ENCODE peak calls at places on chromosome X, in four cellular contexts. One of them, this sample, is unnamed.

GRCh38 chrX:110427076-110427475 is 68.4 kb downstream of the RTL9 start:
- DNase-seq in IMR-90: no peak
- DNase-seq in PC-3: no peak
- DNase-seq in fibroblast of lung: no peak
- DNase-seq in this sample: no peak

GRCh38 chrX:13875572-13875971 is 58.7 kb upstream of the GPM6B start:
- DNase-seq in PC-3: no peak
- DNase-seq in IMR-90: no peak
- DNase-seq in fibroblast of lung: no peak
- DNase-seq in this sample: no peak

GRCh38 chrX:85326234-85327059 is 53.0 kb downstream of the POF1B start:
- DNase-seq in fibroblast of lung: no peak
- DNase-seq in IMR-90: no peak
- DNase-seq in PC-3: no peak
- DNase-seq in this sample: no peak

GRCh38 chrX:103864886-103865534 is 33.0 kb upstream of the RAB9B start:
- DNase-seq in IMR-90: peak; percentile 8
- DNase-seq in fibroblast of lung: peak; percentile 56
- DNase-seq in PC-3: peak; percentile 8
- DNase-seq in this sample: no peak

GRCh38 chrX:79117078-79117477 is 27.4 kb upstream of the GPR174 start:
- DNase-seq in fibroblast of lung: no peak
- DNase-seq in PC-3: no peak
- DNase-seq in IMR-90: no peak
- DNase-seq in this sample: no peak

GRCh38 chrX:99469439-99469838 is 940.6 kb downstream of the PCDH19 start:
- DNase-seq in fibroblast of lung: no peak
- DNase-seq in PC-3: no peak
- DNase-seq in IMR-90: no peak
- DNase-seq in this sample: no peak

GRCh38 chrX:39827959-39828358 is 269.8 kb downstream of the BCOR start:
- DNase-seq in PC-3: no peak
- DNase-seq in IMR-90: no peak
- DNase-seq in fibroblast of lung: no peak
- DNase-seq in this sample: no peak

GRCh38 chrX:65572971-65573370 is 38.4 kb upstream of the LAS1L start:
- DNase-seq in fibroblast of lung: no peak
- DNase-seq in PC-3: no peak
- DNase-seq in IMR-90: no peak
- DNase-seq in this sample: no peak

GRCh38 chrX:276588-277171 is 4.5 kb upstream of the PLCXD1 start:
- DNase-seq in PC-3: peak; percentile 65
- DNase-seq in IMR-90: peak; percentile 76
- DNase-seq in fibroblast of lung: peak; percentile 57
- DNase-seq in this sample: peak; percentile 32

GRCh38 chrX:14673764-14674163 is 144.4 kb downstream of the GLRA2 start:
- DNase-seq in IMR-90: peak; percentile 91
- DNase-seq in PC-3: peak; percentile 96
- DNase-seq in fibroblast of lung: peak; percentile 89
- DNase-seq in this sample: peak; percentile 46

GRCh38 chrX:112056886-112057285 is 25.7 kb downstream of the TRPC5 start:
- DNase-seq in PC-3: no peak
- DNase-seq in fibroblast of lung: no peak
- DNase-seq in IMR-90: no peak
- DNase-seq in this sample: no peak

GRCh38 chrX:17595456-17596035 is 141.7 kb upstream of the SCML1 start:
- DNase-seq in fibroblast of lung: peak; percentile 88
- DNase-seq in IMR-90: peak; percentile 62
- DNase-seq in PC-3: peak; percentile 85
- DNase-seq in this sample: peak; percentile 35

GRCh38 chrX:22116585-22117546 is 84.7 kb downstream of the PHEX start:
- DNase-seq in IMR-90: no peak
- DNase-seq in PC-3: no peak
- DNase-seq in fibroblast of lung: no peak
- DNase-seq in this sample: no peak

GRCh38 chrX:49282647-49283011 is 13.0 kb downstream of the PPP1R3F start:
- DNase-seq in PC-3: no peak
- DNase-seq in IMR-90: peak; percentile 33
- DNase-seq in fibroblast of lung: peak; percentile 21
- DNase-seq in this sample: no peak

GRCh38 chrX:49960061-49960460 is 37.7 kb downstream of the CLCN5 start:
- DNase-seq in fibroblast of lung: peak; percentile 4
- DNase-seq in PC-3: no peak
- DNase-seq in IMR-90: no peak
- DNase-seq in this sample: no peak

GRCh38 chrX:69309074-69309792 is 144.0 kb upstream of the PJA1 start:
- DNase-seq in fibroblast of lung: no peak
- DNase-seq in IMR-90: no peak
- DNase-seq in PC-3: no peak
- DNase-seq in this sample: no peak

GRCh38 chrX:69306063-69306404 is 140.8 kb upstream of the PJA1 start:
- DNase-seq in IMR-90: no peak
- DNase-seq in PC-3: no peak
- DNase-seq in fibroblast of lung: no peak
- DNase-seq in this sample: no peak

GRCh38 chrX:69307736-69308135 is 142.5 kb upstream of the PJA1 start:
- DNase-seq in fibroblast of lung: no peak
- DNase-seq in PC-3: no peak
- DNase-seq in IMR-90: no peak
- DNase-seq in this sample: no peak

GRCh38 chrX:69305333-69306062 is 140.2 kb upstream of the PJA1 start:
- DNase-seq in IMR-90: no peak
- DNase-seq in fibroblast of lung: no peak
- DNase-seq in PC-3: no peak
- DNase-seq in this sample: no peak

DNA sequence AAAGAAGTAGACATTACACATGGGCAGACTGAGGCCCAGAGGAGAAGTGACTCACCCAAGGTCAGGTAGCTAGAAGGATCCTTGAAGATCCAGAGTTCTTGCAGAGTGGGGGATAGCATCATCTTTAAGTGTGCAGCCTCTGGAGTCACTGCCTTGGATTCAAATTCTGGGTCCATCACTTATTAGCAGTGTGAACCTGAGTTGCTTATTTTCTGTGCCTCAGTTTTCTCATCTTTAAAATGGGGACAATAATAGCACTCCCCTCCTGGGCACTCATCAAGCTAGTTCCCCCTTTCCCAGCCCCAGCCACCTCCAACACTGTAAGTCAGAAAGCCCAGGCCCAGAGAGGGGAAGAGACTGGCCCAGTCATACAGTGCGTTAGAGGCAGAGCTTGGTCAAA is 141.8 kb upstream of the PJA1 start:
- DNase-seq in PC-3: no peak
- DNase-seq in IMR-90: no peak
- DNase-seq in fibroblast of lung: no peak
- DNase-seq in this sample: no peak
- H3K9ac ChIP-seq in PC-3: no peak overlapping the region
- H3K9ac ChIP-seq in IMR-90: no peak overlapping the region
- H3K9ac ChIP-seq in fibroblast of lung: no peak overlapping the region
- H3K9ac ChIP-seq in this sample: no peak overlapping the region

GRCh38 chrX:134241960-134242619 is 5.1 kb downstream of the CCDC160 start:
- DNase-seq in PC-3: no peak
- DNase-seq in IMR-90: no peak
- DNase-seq in fibroblast of lung: no peak
- DNase-seq in this sample: no peak

GRCh38 chrX:134246282-134246681 is 9.3 kb downstream of the CCDC160 start:
- DNase-seq in PC-3: peak; percentile 34
- DNase-seq in IMR-90: no peak
- DNase-seq in fibroblast of lung: no peak
- DNase-seq in this sample: no peak

GRCh38 chrX:134240209-134240608 is 3.2 kb downstream of the CCDC160 start:
- DNase-seq in fibroblast of lung: no peak
- DNase-seq in PC-3: no peak
- DNase-seq in IMR-90: no peak
- DNase-seq in this sample: no peak

GRCh38 chrX:134247492-134247891 is 10.5 kb downstream of the CCDC160 start:
- DNase-seq in IMR-90: no peak
- DNase-seq in fibroblast of lung: no peak
- DNase-seq in PC-3: no peak
- DNase-seq in this sample: no peak

DNA sequence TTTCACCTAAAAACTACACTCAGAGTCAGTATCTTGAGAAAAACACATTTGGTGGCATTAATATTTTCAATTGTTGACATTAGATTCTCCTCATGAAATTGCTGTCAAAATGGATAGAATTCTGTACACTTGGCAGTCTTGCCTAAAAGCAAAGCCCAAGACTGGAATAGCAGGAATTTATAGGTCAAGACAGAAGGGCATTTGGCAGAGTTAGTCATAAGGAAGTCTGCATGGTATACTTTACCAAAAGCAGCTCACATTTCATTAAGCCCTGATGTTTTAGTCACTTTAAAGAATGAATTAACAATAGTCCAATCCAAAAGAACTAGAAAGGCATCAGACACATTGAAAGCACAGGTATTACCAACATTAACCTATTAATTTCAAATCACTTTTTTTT is 7.1 kb downstream of the CCDC160 start:
- DNase-seq in IMR-90: peak; percentile 33
- DNase-seq in fibroblast of lung: peak; percentile 58
- DNase-seq in PC-3: peak; percentile 81
- DNase-seq in this sample: no peak
- H3K4me3 ChIP-seq in IMR-90: no peak overlapping the region
- H3K4me3 ChIP-seq in fibroblast of lung: no peak overlapping the region
- H3K4me3 ChIP-seq in PC-3: no peak overlapping the region
- H3K4me3 ChIP-seq in this sample: no peak overlapping the region

GRCh38 chrX:114581528-114582263 is 2.2 kb upstream of the HTR2C start:
- DNase-seq in PC-3: no peak
- DNase-seq in fibroblast of lung: no peak
- DNase-seq in IMR-90: no peak
- DNase-seq in this sample: no peak

GRCh38 chrX:114582698-114583395 is 1.0 kb upstream of the HTR2C start:
- DNase-seq in fibroblast of lung: no peak
- DNase-seq in IMR-90: no peak
- DNase-seq in PC-3: no peak
- DNase-seq in this sample: no peak

GRCh38 chrX:114583646-114584433 is at the start of gene HTR2C:
- DNase-seq in fibroblast of lung: no peak
- DNase-seq in IMR-90: no peak
- DNase-seq in PC-3: no peak
- DNase-seq in this sample: no peak

GRCh38 chrX:114582264-114582632 is 1.6 kb upstream of the HTR2C start:
- DNase-seq in PC-3: no peak
- DNase-seq in IMR-90: no peak
- DNase-seq in fibroblast of lung: no peak
- DNase-seq in this sample: no peak

DNA sequence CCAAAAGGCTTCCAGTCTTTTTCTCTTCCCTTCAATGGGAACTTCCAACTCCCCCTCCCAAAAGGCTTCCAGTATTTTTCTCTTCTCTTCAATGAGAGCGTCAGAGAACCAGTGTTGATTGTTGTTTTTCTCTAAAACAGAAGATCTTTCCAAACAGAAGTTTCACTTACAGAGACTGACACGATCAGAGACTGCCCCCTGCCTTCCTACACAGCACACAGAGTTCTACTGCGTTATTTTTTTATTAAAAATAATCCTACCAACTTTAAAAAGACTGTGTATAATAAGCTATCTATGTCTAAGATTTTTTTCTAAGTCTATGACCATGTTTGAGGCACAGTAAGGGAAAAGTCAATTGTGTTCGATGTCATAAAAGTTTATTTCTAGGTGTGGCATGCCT is 3.5 kb upstream of the HTR2C start:
- DNase-seq in fibroblast of lung: no peak
- DNase-seq in PC-3: peak; percentile 12
- DNase-seq in IMR-90: no peak
- DNase-seq in this sample: no peak
- TF ChIP-seq CTCF in fibroblast of lung: peak; percentile 42
- TF ChIP-seq CTCF in PC-3: peak; percentile 51
- TF ChIP-seq CTCF in IMR-90: no peak
- TF ChIP-seq CTCF in this sample: no peak

GRCh38 chrX:51456814-51457213 is 39.6 kb downstream of the NUDT11 start:
- DNase-seq in PC-3: peak; percentile 40
- DNase-seq in IMR-90: no peak
- DNase-seq in fibroblast of lung: peak; percentile 1
- DNase-seq in this sample: no peak
- H3K9ac ChIP-seq in PC-3: no peak overlapping the region
- H3K9ac ChIP-seq in IMR-90: no peak overlapping the region
- H3K9ac ChIP-seq in fibroblast of lung: no peak overlapping the region
- H3K9ac ChIP-seq in this sample: no peak overlapping the region

DNA sequence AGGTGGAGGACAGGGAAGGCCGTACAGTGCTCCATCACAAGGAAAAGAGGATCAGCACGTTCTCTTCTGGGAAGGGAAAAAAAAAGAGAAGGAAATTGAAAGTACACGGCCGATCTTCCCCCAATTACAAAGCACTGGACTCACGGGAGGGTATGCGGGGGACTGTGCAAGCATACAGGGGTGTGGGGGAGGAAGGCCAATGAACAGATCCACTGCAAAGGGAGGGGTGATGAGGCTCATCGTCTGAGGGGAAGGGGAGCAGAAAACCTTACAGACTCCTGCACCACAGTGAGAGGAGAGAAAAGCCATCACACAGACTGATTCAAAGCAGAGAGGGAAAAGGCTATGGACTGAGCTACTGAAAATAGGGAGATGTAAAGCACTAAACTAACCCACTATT is 1.1 kb downstream of the ELK1 start:
- DNase-seq in IMR-90: no peak
- DNase-seq in fibroblast of lung: no peak
- DNase-seq in PC-3: no peak
- DNase-seq in this sample: no peak
- H3K4me3 ChIP-seq in IMR-90: peak overlapping the region; percentile 88
- H3K4me3 ChIP-seq in fibroblast of lung: peak overlapping the region; percentile 77
- H3K4me3 ChIP-seq in PC-3: peak overlapping the region; percentile 91
- H3K4me3 ChIP-seq in this sample: peak overlapping the region; percentile 77